ENCODE peak calls at places on chromosomes 7 and 10, in six cellular contexts. V, O, T, R, Y and S are unnamed samples.

GRCh38 chr7:96088579-96088978 is 233.3 kb downstream of the SLC25A13 start:
- DNase-seq in V (no peak), O (no peak), T (no peak), R (no peak), Y (no peak), S (peak; percentile 88)

GRCh38 chr10:97977673-97978072 is 52.7 kb downstream of the CRTAC1 start:
- DNase-seq in V (peak; percentile 43), O (no peak), T (no peak), R (no peak), Y (no peak), S (no peak)

GRCh38 chr7:69775231-69775771 is 177.0 kb downstream of the AUTS2 start:
- DNase-seq in V (no peak), O (no peak), T (no peak), R (no peak), Y (no peak), S (no peak)

GRCh38 chr10:32937824-32938482 is 20.1 kb downstream of the ITGB1 start:
- DNase-seq in V (no peak), O (no peak), T (no peak), R (no peak), Y (no peak), S (no peak)

GRCh38 chr7:150976529-150977381 is 1.4 kb downstream of the KCNH2 start:
- DNase-seq in V (no peak), O (no peak), T (no peak), R (no peak), Y (peak; percentile 18), S (no peak)

GRCh38 chr7:1666251-1666778 is 3.8 kb upstream of the ELFN1 start:
- DNase-seq in V (no peak), O (no peak), T (no peak), R (peak; percentile 72), Y (no peak), S (no peak)

GRCh38 chr10:124357583-124357930 is 61.2 kb downstream of the OAT start:
- DNase-seq in V (no peak), O (no peak), T (no peak), R (no peak), Y (peak; percentile 56), S (no peak)

GRCh38 chr7:93062599-93062998 is 55.2 kb downstream of the SAMD9 start:
- DNase-seq in V (no peak), O (no peak), T (no peak), R (no peak), Y (no peak), S (no peak)

GRCh38 chr7:115937960-115938359 is 92.6 kb downstream of the TFEC start:
- DNase-seq in V (no peak), O (no peak), T (no peak), R (no peak), Y (no peak), S (no peak)

GRCh38 chr7:18583305-18583704 is 87.8 kb downstream of the HDAC9 start:
- DNase-seq in V (no peak), O (no peak), T (peak; percentile 13), R (no peak), Y (no peak), S (no peak)

GRCh38 chr7:147775564-147775963 is 815.0 kb upstream of the C7orf33 start:
- DNase-seq in V (no peak), O (no peak), T (peak; percentile 4), R (no peak), Y (no peak), S (no peak)

GRCh38 chr7:158432369-158433270 is 155.0 kb downstream of the PTPRN2 start:
- DNase-seq in V (no peak), O (peak; percentile 42), T (peak; percentile 82), R (no peak), Y (peak; percentile 11), S (no peak)

GRCh38 chr7:132168239-132168638 is 408.0 kb downstream of the PLXNA4 start:
- DNase-seq in V (no peak), O (no peak), T (no peak), R (no peak), Y (no peak), S (no peak)

GRCh38 chr10:131690805-131691239 is 210.0 kb upstream of the PPP2R2D start:
- DNase-seq in V (no peak), O (no peak), T (no peak), R (no peak), Y (no peak), S (no peak)

GRCh38 chr7:95798401-95798930 is 26.1 kb downstream of the DYNC1I1 start:
- DNase-seq in V (no peak), O (no peak), T (peak; percentile 26), R (no peak), Y (no peak), S (no peak)

GRCh38 chr10:3465406-3465891 is 292.9 kb upstream of the PITRM1 start:
- DNase-seq in V (no peak), O (no peak), T (no peak), R (no peak), Y (no peak), S (no peak)

GRCh38 chr7:111835066-111835465 is 272.8 kb upstream of the IMMP2L start:
- DNase-seq in V (no peak), O (peak; percentile 49), T (peak; percentile 76), R (no peak), Y (peak; percentile 22), S (no peak)